ENCODE peak calls at places on chromosomes 5 and 9, in four cellular contexts. N, U, M and H are unnamed samples.

GRCh38 chr5:132264546-132265335 is 7.2 kb downstream of the PDLIM4 start:
- DNase-seq in M (no peak), N (peak), U (no peak), H (no peak)

GRCh38 chr5:6399978-6400910 is 21.9 kb upstream of the MED10 start:
- DNase-seq in N (peak), M (no peak), U (peak), H (peak)

GRCh38 chr9:33354651-33355211 is 47.6 kb downstream of the AQP7 start:
- DNase-seq in N (no peak), U (no peak), M (no peak), H (peak)

GRCh38 chr9:133631111-133631510 is 5.1 kb upstream of the DBH start:
- DNase-seq in M (no peak), N (no peak), U (no peak), H (no peak)

GRCh38 chr9:135165756-135166519 is 78.5 kb downstream of the OLFM1 start:
- DNase-seq in U (no peak), N (no peak), M (no peak), H (no peak)

GRCh38 chr5:82375488-82376294 is 97.5 kb upstream of the RPS23 start:
- DNase-seq in N (no peak), U (no peak), M (no peak), H (peak)

GRCh38 chr9:137054932-137055384 is 1.1 kb upstream of the ENTPD2 start:
- DNase-seq in M (no peak), N (no peak), U (no peak), H (no peak)

GRCh38 chr5:72790188-72790587 is 26.3 kb upstream of the TNPO1 start:
- DNase-seq in N (no peak), M (no peak), U (peak), H (peak)

GRCh38 chr9:100222674-100223073 is 123.6 kb downstream of the INVS start:
- DNase-seq in M (peak), N (no peak), U (peak), H (peak)

GRCh38 chr5:67065237-67065636 is 131.4 kb downstream of the CD180 start:
- DNase-seq in U (no peak), M (no peak), N (no peak), H (no peak)

GRCh38 chr9:93422987-93423386 is 28.5 kb upstream of the FAM120A start:
- DNase-seq in N (no peak), M (no peak), U (no peak), H (no peak)

GRCh38 chr9:135736265-135736978 is 34.4 kb downstream of the KCNT1 start:
- DNase-seq in U (no peak), N (no peak), M (no peak), H (no peak)

GRCh38 chr9:123000371-123001068 is 32.9 kb upstream of the GPR21 start:
- DNase-seq in M (no peak), N (no peak), U (no peak), H (no peak)

GRCh38 chr9:126217121-126217520 is 109.5 kb upstream of the MVB12B start:
- DNase-seq in N (no peak), M (no peak), U (no peak), H (no peak)

GRCh38 chr5:102539598-102539997 is 40.8 kb upstream of the SLCO6A1 start:
- DNase-seq in M (no peak), N (no peak), U (peak), H (peak)

GRCh38 chr9:35828716-35829083 is at the start of gene FAM221B:
- DNase-seq in M (no peak), U (no peak), N (no peak), H (no peak)

GRCh38 chr9:107176701-107177100 is 106.4 kb upstream of the RAD23B start:
- DNase-seq in N (no peak), U (peak), M (no peak), H (no peak)

GRCh38 chr9:123322771-123323481 is 33.1 kb upstream of the CRB2 start:
- DNase-seq in N (no peak), U (no peak), M (peak), H (no peak)

GRCh38 chr5:68369436-68370125 is 154.0 kb downstream of the PIK3R1 start:
- DNase-seq in M (peak), N (no peak), U (no peak), H (no peak)

GRCh38 chr9:111078391-111079038 is 40.2 kb upstream of the LPAR1 start:
- DNase-seq in M (peak), U (no peak), N (no peak), H (no peak)

GRCh38 chr5:32600057-32600622 is 14.8 kb downstream of the SUB1 start:
- DNase-seq in U (peak), M (no peak), N (no peak), H (peak)

GRCh38 chr9:31776471-31776870 is 608.0 kb upstream of the ACO1 start:
- DNase-seq in M (no peak), N (no peak), U (no peak), H (peak)

GRCh38 chr9:134061019-134061687 is 6.7 kb downstream of the BRD3 start:
- DNase-seq in M (no peak), U (no peak), N (peak), H (no peak)

GRCh38 chr5:115661156-115661555 is 35.3 kb upstream of the TMED7 start:
- DNase-seq in U (peak), N (no peak), M (no peak), H (peak)

GRCh38 chr5:167816864-167817263 is 474.6 kb upstream of the WWC1 start:
- DNase-seq in U (no peak), M (no peak), N (no peak), H (no peak)

GRCh38 chr5:14489643-14490042 is 91.9 kb upstream of the OTULINL start:
- DNase-seq in N (no peak), U (no peak), M (no peak), H (no peak)

GRCh38 chr9:16668906-16669305 is 201.6 kb downstream of the BNC2 start:
- DNase-seq in U (no peak), N (no peak), M (no peak), H (no peak)

GRCh38 chr5:16572289-16573015 is 44.3 kb downstream of the RETREG1 start:
- DNase-seq in N (no peak), U (no peak), M (no peak), H (no peak)

GRCh38 chr5:90585337-90585986 is 26.9 kb downstream of the ADGRV1 start:
- DNase-seq in M (no peak), U (no peak), N (no peak), H (no peak)

GRCh38 chr5:138334867-138335447 is 3.1 kb upstream of the FAM53C start:
- DNase-seq in N (no peak), M (no peak), U (no peak), H (no peak)

GRCh38 chr5:181100121-181101015 is 30.6 kb downstream of the OR2V1 start:
- DNase-seq in N (no peak), M (no peak), U (no peak), H (no peak)

GRCh38 chr5:71752441-71753190 is 33.5 kb downstream of the CARTPT start:
- DNase-seq in N (no peak), M (no peak), U (no peak), H (no peak)

GRCh38 chr9:120974921-120975320 is 48.3 kb upstream of the TRAF1 start:
- DNase-seq in M (peak), N (no peak), U (no peak), H (no peak)

GRCh38 chr9:114313186-114313585 is 9.7 kb upstream of the ORM1 start:
- DNase-seq in U (no peak), N (peak), M (no peak), H (no peak)

GRCh38 chr5:41932770-41933169 is 7.7 kb downstream of the FBXO4 start:
- DNase-seq in M (no peak), N (no peak), U (no peak), H (no peak)

GRCh38 chr5:102722930-102723329 is 32.2 kb upstream of the PAM start:
- DNase-seq in U (no peak), N (no peak), M (no peak), H (peak)

GRCh38 chr9:118962426-118962825 is 406.8 kb downstream of the BRINP1 start:
- DNase-seq in N (no peak), M (no peak), U (no peak), H (peak)

GRCh38 chr5:180114304-180115003 is 42.9 kb upstream of the RNF130 start:
- DNase-seq in U (no peak), M (no peak), N (no peak), H (no peak)

GRCh38 chr5:143921525-143922311 is 109.8 kb downstream of the HMHB1 start:
- DNase-seq in N (no peak), M (no peak), U (peak), H (peak)